ENCODE peak calls at places on chromosomes 6 and 20, in five cellular contexts. Y, N, X, A and V are unnamed samples.
A peak's percentile ranks its signal among the peaks of the same experiment; 100 is the strongest.

GRCh38 chr20:17910828-17911294 is 57.7 kb downstream of the SNX5 start:
- DNase-seq in Y (no peak), N (no peak), X (no peak), A (no peak), V (no peak)

GRCh38 chr6:15401769-15402250 is 155.9 kb downstream of the JARID2 start:
- DNase-seq in Y (peak; percentile 40), N (no peak), X (no peak), A (no peak), V (no peak)

GRCh38 chr6:95094751-95095150 is 482.6 kb upstream of the MANEA start:
- DNase-seq in Y (peak; percentile 80), N (peak; percentile 71), X (no peak), A (no peak), V (peak; percentile 46)

GRCh38 chr20:61019322-61019721 is 232.7 kb upstream of the CDH4 start:
- DNase-seq in Y (no peak), N (no peak), X (no peak), A (no peak), V (no peak)

GRCh38 chr6:44309092-44309491 is 4.1 kb downstream of the AARS2 start:
- DNase-seq in Y (no peak), N (no peak), X (no peak), A (no peak), V (no peak)

GRCh38 chr6:107676002-107676401 is 148.1 kb downstream of the SCML4 start:
- DNase-seq in Y (no peak), N (no peak), X (no peak), A (no peak), V (no peak)

GRCh38 chr6:132202569-132202968 is 198.7 kb downstream of the MOXD1 start:
- DNase-seq in Y (no peak), N (no peak), X (no peak), A (no peak), V (no peak)

GRCh38 chr6:84581494-84582259 is 182.7 kb downstream of the TBX18 start:
- DNase-seq in Y (no peak), N (peak; percentile 18), X (no peak), A (no peak), V (no peak)

GRCh38 chr20:44418069-44418905 is 57.4 kb upstream of the TTPAL start:
- DNase-seq in Y (no peak), N (no peak), X (no peak), A (no peak), V (no peak)

GRCh38 chr20:14951707-14952106 is 614.3 kb upstream of the FLRT3 start:
- DNase-seq in Y (no peak), N (no peak), X (no peak), A (no peak), V (no peak)

GRCh38 chr20:14434379-14435136 is 97.1 kb upstream of the FLRT3 start:
- DNase-seq in Y (peak; percentile 50), N (no peak), X (no peak), A (no peak), V (no peak)

GRCh38 chr6:117441824-117442264 is 16.1 kb upstream of the ROS1 start:
- DNase-seq in Y (peak; percentile 90), N (no peak), X (no peak), A (no peak), V (no peak)

GRCh38 chr20:25336561-25337422 is 53.8 kb downstream of the ABHD12 start:
- DNase-seq in Y (no peak), N (peak; percentile 19), X (no peak), A (no peak), V (no peak)

GRCh38 chr6:113031591-113031990 is 684.5 kb downstream of the RFPL4B start:
- DNase-seq in Y (no peak), N (no peak), X (no peak), A (no peak), V (no peak)

GRCh38 chr20:50815162-50815989 is 20.5 kb downstream of the BCAS4 start:
- DNase-seq in Y (peak; percentile 46), N (no peak), X (no peak), A (no peak), V (no peak)

GRCh38 chr6:154157082-154157481 is 118.0 kb downstream of the OPRM1 start:
- DNase-seq in Y (no peak), N (no peak), X (peak; percentile 8), A (no peak), V (no peak)

GRCh38 chr20:2986466-2986865 is 57.0 kb upstream of the GNRH2 start:
- DNase-seq in Y (no peak), N (no peak), X (peak; percentile 85), A (peak; percentile 54), V (no peak)

GRCh38 chr6:116450185-116450710 is 10.9 kb upstream of the CALHM6 start:
- DNase-seq in Y (no peak), N (no peak), X (no peak), A (no peak), V (no peak)

GRCh38 chr6:67433124-67433523 is 1202.0 kb upstream of the ADGRB3 start:
- DNase-seq in Y (no peak), N (no peak), X (no peak), A (no peak), V (no peak)

GRCh38 chr6:148231572-148231971 is 111.1 kb upstream of the SASH1 start:
- DNase-seq in Y (peak; percentile 77), N (peak; percentile 75), X (no peak), A (no peak), V (no peak)

GRCh38 chr6:8361259-8361658 is 74.1 kb downstream of the SLC35B3 start:
- DNase-seq in Y (no peak), N (no peak), X (no peak), A (no peak), V (no peak)

GRCh38 chr6:39961178-39961577 is 26.9 kb upstream of the MOCS1 start:
- DNase-seq in Y (no peak), N (no peak), X (no peak), A (no peak), V (no peak)

GRCh38 chr6:143176090-143177021 is 115.7 kb downstream of the AIG1 start:
- DNase-seq in Y (no peak), N (no peak), X (no peak), A (no peak), V (peak; percentile 19)

GRCh38 chr6:47653706-47654105 is 44.7 kb upstream of the ADGRF4 start:
- DNase-seq in Y (no peak), N (no peak), X (no peak), A (no peak), V (no peak)